ENCODE peak calls at places on chromosomes 13 and 19, in six cellular contexts. V is endothelial cell of umbilical vein; K is K562; W is CD8-positive, alpha-beta T cell; N is Panc1; P is colonic mucosa. Z is an unnamed sample. For H3K27me3, the result is how much of the 10 kb centered on the place peaks cover.

GRCh38 chr19:29909545-29909944 is 32.5 kb upstream of the URI1 start:
- DNase-seq in V (no peak), K (no peak), W (no peak), N (no peak), P (no peak), Z (no peak)

GRCh38 chr19:16764793-16765433 is 45.3 kb downstream of the NWD1 start:
- DNase-seq in V (no peak), K (no peak), W (no peak), N (no peak), P (no peak), Z (no peak)

GRCh38 chr19:33134571-33135041 is 2.7 kb downstream of the WDR88 start:
- DNase-seq in V (no peak), K (peak), W (peak), N (no peak), P (no peak), Z (peak)

GRCh38 chr13:33639158-33639557 is 178.8 kb upstream of the RFC3 start:
- DNase-seq in V (no peak), K (no peak), W (no peak), N (no peak), P (peak), Z (no peak)

GRCh38 chr19:37790244-37790925 is 11.0 kb upstream of the ZNF573 start:
- DNase-seq in V (no peak), K (peak), W (no peak), N (no peak), P (no peak), Z (no peak)

GRCh38 chr13:73870970-73871935 is 263.0 kb downstream of the KLF12 start:
- DNase-seq in V (peak), K (no peak), W (peak), N (no peak), P (no peak), Z (no peak)

GRCh38 chr13:48563611-48564010 is 30.7 kb upstream of the RCBTB2 start:
- DNase-seq in V (peak), K (no peak), W (no peak), N (no peak), P (no peak), Z (no peak)

GRCh38 chr13:109479991-109480696 is 306.2 kb downstream of the IRS2 start:
- DNase-seq in V (no peak), K (no peak), W (no peak), N (no peak), P (no peak), Z (no peak)

GRCh38 chr13:29887030-29887557 is 36.7 kb upstream of the UBL3 start:
- DNase-seq in V (no peak), K (no peak), W (no peak), N (no peak), P (no peak), Z (no peak)

GRCh38 chr13:98974053-98974452 is 3.8 kb downstream of the DOCK9 start:
- DNase-seq in V (peak), K (no peak), W (no peak), N (no peak), P (no peak), Z (no peak)

GRCh38 chr13:41652735-41653361 is 195.5 kb downstream of the RGCC start:
- DNase-seq in V (peak), K (peak), W (peak), N (no peak), P (no peak), Z (peak)

GRCh38 chr19:13057744-13058143 is 44.9 kb downstream of the LYL1 start:
- DNase-seq in V (peak), K (no peak), W (no peak), N (no peak), P (no peak), Z (no peak)

GRCh38 chr13:26280295-26280694 is 26.4 kb downstream of the CDK8 start:
- DNase-seq in V (no peak), K (no peak), W (no peak), N (no peak), P (no peak), Z (no peak)

GRCh38 chr19:15663245-15663644 is 9.6 kb upstream of the CYP4F12 start:
- DNase-seq in V (no peak), K (no peak), W (no peak), N (no peak), P (no peak), Z (no peak)

GRCh38 chr19:44847144-44848035 is 1.3 kb downstream of the NECTIN2 start:
- DNase-seq in V (peak), K (peak), W (no peak), N (no peak), P (peak), Z (no peak)

GRCh38 chr19:39299832-39300231 is 3.6 kb downstream of the IFNL1 start:
- DNase-seq in V (no peak), K (no peak), W (no peak), N (no peak), P (no peak), Z (no peak)

GRCh38 chr13:96796234-96796633 is 198.0 kb downstream of the OXGR1 start:
- DNase-seq in V (no peak), K (no peak), W (no peak), N (no peak), P (no peak), Z (no peak)

GRCh38 chr13:112229445-112229844 is 146.7 kb upstream of the SPACA7 start:
- DNase-seq in V (no peak), K (no peak), W (no peak), N (no peak), P (no peak), Z (no peak)

GRCh38 chr19:3503036-3503572 is 2.6 kb upstream of the DOHH start:
- DNase-seq in V (no peak), K (peak), W (no peak), N (no peak), P (no peak), Z (no peak)

GRCh38 chr13:91305652-91306051 is 41.8 kb upstream of the MIR17HG start:
- DNase-seq in V (no peak), K (no peak), W (no peak), N (no peak), P (no peak), Z (no peak)

GRCh38 chr19:38506723-38507550 is 73.4 kb downstream of the RYR1 start:
- DNase-seq in V (peak), K (peak), W (peak), N (peak), P (peak), Z (peak)

GRCh38 chr19:2469102-2469914 is 6.6 kb upstream of the GADD45B start:
- DNase-seq in V (peak), K (peak), W (peak), N (no peak), P (no peak), Z (no peak)

GRCh38 chr13:90171649-90172048 is 1175.8 kb upstream of the MIR17HG start:
- DNase-seq in V (no peak), K (no peak), W (no peak), N (no peak), P (no peak), Z (no peak)

GRCh38 chr19:49363265-49364082 is at the start of gene DKKL1:
- DNase-seq in V (peak), K (peak), W (peak), N (peak), P (peak), Z (peak)

GRCh38 chr19:33459691-33460090 is 61.9 kb downstream of the PEPD start:
- DNase-seq in V (no peak), K (no peak), W (no peak), N (no peak), P (no peak), Z (no peak)

GRCh38 chr13:113672002-113672651 is 5.1 kb downstream of the GRK1 start:
- DNase-seq in V (no peak), K (no peak), W (no peak), N (no peak), P (no peak), Z (no peak)

GRCh38 chr13:83876546-83876945 is 5.7 kb downstream of the SLITRK1 start:
- DNase-seq in V (no peak), K (no peak), W (no peak), N (no peak), P (no peak), Z (no peak)

GRCh38 chr19:17865364-17866311 is 5.9 kb downstream of the RPL18A start:
- DNase-seq in V (no peak), K (peak), W (no peak), N (no peak), P (peak), Z (no peak)

GRCh38 chr19:35449347-35450043 is 1.4 kb downstream of the FFAR2 start:
- DNase-seq in V (no peak), K (no peak), W (no peak), N (no peak), P (no peak), Z (no peak)

GRCh38 chr13:37479901-37480300 is 118.7 kb downstream of the POSTN start:
- DNase-seq in V (no peak), K (no peak), W (no peak), N (no peak), P (no peak), Z (no peak)

GRCh38 chr13:24745516-24745860 is 18.5 kb upstream of the RNF17 start:
- DNase-seq in V (no peak), K (no peak), W (no peak), N (no peak), P (no peak), Z (no peak)
- H3K27me3 ChIP-seq in V (under half), K (under half), W (under half), N (under half), P (under half), Z (under half)

GRCh38 chr19:54473983-54474382 is 887 bp upstream of the CDC42EP5 start:
- DNase-seq in V (no peak), K (no peak), W (no peak), N (no peak), P (no peak), Z (no peak)

GRCh38 chr19:54470276-54470887 is 2.7 kb downstream of the CDC42EP5 start:
- DNase-seq in V (no peak), K (no peak), W (no peak), N (no peak), P (no peak), Z (no peak)

GRCh38 chr19:54475706-54476105 is 2.6 kb upstream of the CDC42EP5 start:
- DNase-seq in V (no peak), K (no peak), W (no peak), N (no peak), P (no peak), Z (no peak)

GRCh38 chr19:54470991-54471782 is 1.9 kb downstream of the CDC42EP5 start:
- DNase-seq in V (peak), K (no peak), W (no peak), N (no peak), P (peak), Z (no peak)

GRCh38 chr19:54473071-54473941 is at the start of gene CDC42EP5:
- DNase-seq in V (peak), K (peak), W (no peak), N (no peak), P (peak), Z (no peak)
- H3K27me3 ChIP-seq in V (under half), K (under half), W (under half), N (under half), P (under half), Z (under half)

DNA sequence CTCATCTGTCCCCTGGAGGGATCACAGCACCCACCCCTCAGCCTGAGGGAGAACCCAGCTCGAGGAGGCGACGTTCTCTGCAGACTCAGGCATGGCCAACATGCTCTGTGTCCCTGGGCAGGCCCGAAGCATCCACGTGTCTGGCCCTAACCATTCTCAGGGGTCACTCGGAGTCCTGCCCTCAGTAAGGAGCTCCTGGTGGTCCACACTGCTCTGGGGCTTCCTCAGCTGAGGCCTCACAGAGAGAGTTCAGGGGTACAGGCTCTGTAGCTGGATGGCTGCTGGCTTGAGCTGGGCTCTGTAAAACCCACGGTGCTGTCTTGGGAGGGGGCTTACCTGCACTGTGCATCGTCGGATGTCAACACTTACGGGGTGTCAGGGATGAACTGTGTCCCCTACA is 4.4 kb upstream of the SIGLEC8 start:
- DNase-seq in V (no peak), K (no peak), W (no peak), N (no peak), P (no peak), Z (no peak)
- H3K27me3 ChIP-seq in V (under half), K (under half), W (under half), N (under half), P (under half), Z (under half)

GRCh38 chr13:88288326-88288725 is 617.2 kb downstream of the SLITRK5 start:
- DNase-seq in V (no peak), K (no peak), W (no peak), N (no peak), P (no peak), Z (no peak)
- H3K27me3 ChIP-seq in V (under half), K (under half), W (under half), N (under half), P (under half), Z (under half)

GRCh38 chr19:1289395-1290244 is 3.9 kb downstream of the EFNA2 start:
- DNase-seq in V (no peak), K (peak), W (no peak), N (no peak), P (no peak), Z (no peak)

GRCh38 chr19:1286451-1286858 is 782 bp downstream of the EFNA2 start:
- DNase-seq in V (no peak), K (no peak), W (no peak), N (no peak), P (no peak), Z (no peak)

GRCh38 chr19:1286859-1287621 is 1.4 kb downstream of the EFNA2 start:
- DNase-seq in V (no peak), K (no peak), W (no peak), N (no peak), P (peak), Z (no peak)

GRCh38 chr19:1288528-1289394 is 3.1 kb downstream of the EFNA2 start:
- DNase-seq in V (no peak), K (no peak), W (no peak), N (no peak), P (no peak), Z (no peak)

GRCh38 chr19:1287622-1288527 is 2.2 kb downstream of the EFNA2 start:
- DNase-seq in V (no peak), K (no peak), W (no peak), N (no peak), P (no peak), Z (no peak)
- H3K27me3 ChIP-seq in V (under half), K (under half), W (under half), N (under half), P (under half), Z (under half)

DNA sequence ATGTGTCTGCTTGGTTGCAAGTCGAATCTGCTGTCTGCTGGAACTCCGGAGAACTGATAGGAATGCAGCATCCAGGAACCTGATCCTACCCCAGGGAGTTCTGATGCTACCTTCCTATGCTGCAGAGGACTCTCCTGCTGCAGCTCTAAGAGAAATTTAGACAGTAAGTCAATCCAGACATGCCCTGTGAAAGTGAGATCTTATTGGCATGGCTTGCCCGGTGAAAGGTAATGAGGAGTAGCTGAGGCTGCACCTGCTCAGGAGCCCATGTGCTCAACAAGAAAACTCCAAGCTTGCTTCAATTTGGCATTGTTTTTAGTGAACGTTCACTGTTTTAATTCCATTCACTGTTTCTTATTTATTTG is 217.3 kb upstream of the SERP2 start:
- DNase-seq in V (no peak), K (no peak), W (no peak), N (no peak), P (no peak), Z (no peak)
- H3K27me3 ChIP-seq in V (under half), K (under half), W (under half), N (under half), P (under half), Z (under half)

DNA sequence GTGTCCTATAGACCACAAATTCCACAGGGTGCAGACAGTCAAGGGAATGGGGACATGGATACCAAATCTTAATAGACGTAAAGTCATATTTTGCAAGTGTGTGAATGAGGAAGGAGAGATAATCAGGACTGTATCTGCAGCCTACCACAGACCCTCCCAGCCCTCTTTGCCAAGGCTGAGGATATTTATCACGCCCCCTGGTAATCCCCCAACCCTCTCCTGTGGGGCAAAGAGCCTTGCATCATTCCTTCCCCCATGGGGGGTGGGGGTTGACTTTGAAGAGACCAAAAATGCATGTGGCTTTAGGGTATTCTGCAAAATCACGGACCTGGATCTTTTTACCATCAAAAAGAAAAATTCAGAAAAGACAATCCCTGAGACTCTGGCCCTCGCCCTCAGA is 39.1 kb upstream of the IGFL1 start:
- DNase-seq in V (no peak), K (no peak), W (no peak), N (no peak), P (no peak), Z (no peak)
- H3K27me3 ChIP-seq in V (under half), K (under half), W (under half), N (under half), P (under half), Z (under half)

Z was measured in naive thymus-derived CD4-positive, alpha-beta T cell.